ENCODE peak calls at places on chromosomes 5 and 9, in six cellular contexts. Y is ovary, J is fibroblast of villous mesenchyme, T is body of pancreas, O is prostate gland, E is stomach. K is an unnamed sample.

GRCh38 chr5:160439205-160439600 is 17.5 kb downstream of the PTTG1 start:
- DNase-seq in J (peak), E (peak), T (peak), O (peak), Y (peak), K (peak)

GRCh38 chr5:121915765-121916164 is 46.0 kb upstream of the SRFBP1 start:
- DNase-seq in O (no peak), Y (no peak), J (no peak), E (no peak), T (no peak), K (no peak)

GRCh38 chr5:134477462-134478245 is 47.8 kb upstream of the JADE2 start:
- DNase-seq in T (no peak), E (no peak), Y (no peak), J (no peak), O (no peak), K (peak)

GRCh38 chr5:3428355-3428754 is 167.3 kb upstream of the IRX1 start:
- DNase-seq in E (no peak), O (no peak), J (no peak), T (no peak), Y (no peak), K (no peak)

GRCh38 chr9:99895510-99895909 is 10.9 kb upstream of the STX17 start:
- DNase-seq in Y (no peak), O (no peak), T (no peak), E (no peak), J (no peak), K (no peak)

GRCh38 chr5:145780961-145781360 is 54.2 kb downstream of the PRELID2 start:
- DNase-seq in T (no peak), O (no peak), J (no peak), Y (no peak), E (no peak), K (no peak)

GRCh38 chr5:35900997-35901396 is 37.4 kb downstream of the CAPSL start:
- DNase-seq in Y (no peak), E (no peak), O (no peak), T (no peak), J (no peak), K (no peak)

GRCh38 chr5:123151227-123151951 is 62.3 kb downstream of the PRDM6 start:
- DNase-seq in O (no peak), Y (no peak), J (no peak), T (no peak), E (no peak), K (no peak)

GRCh38 chr5:176821441-176821840 is 11.1 kb downstream of the UNC5A start:
- DNase-seq in J (no peak), E (no peak), Y (no peak), O (no peak), T (no peak), K (no peak)

GRCh38 chr9:37575921-37576721 is at the start of gene FBXO10:
- DNase-seq in O (peak), T (peak), E (peak), J (peak), Y (peak), K (peak)

GRCh38 chr5:113181409-113181808 is 204.8 kb downstream of the DCP2 start:
- DNase-seq in J (no peak), E (no peak), O (no peak), Y (no peak), T (no peak), K (no peak)

GRCh38 chr9:79969383-79969782 is 397.6 kb downstream of the TLE4 start:
- DNase-seq in E (peak), T (no peak), J (no peak), O (no peak), Y (no peak), K (no peak)

GRCh38 chr9:91500509-91501011 is 76.9 kb upstream of the NFIL3 start:
- DNase-seq in E (no peak), T (no peak), J (peak), O (no peak), Y (peak), K (no peak)

GRCh38 chr9:111843971-111844370 is 49.2 kb upstream of the SHOC1 start:
- DNase-seq in Y (no peak), O (no peak), T (no peak), J (no peak), E (no peak), K (no peak)

GRCh38 chr9:20209421-20210340 is 412.6 kb downstream of the MLLT3 start:
- DNase-seq in O (no peak), E (no peak), J (no peak), T (no peak), Y (no peak), K (no peak)

GRCh38 chr5:127505819-127506218 is 11.6 kb upstream of the PRRC1 start:
- DNase-seq in O (no peak), J (no peak), T (no peak), Y (no peak), E (no peak), K (no peak)

GRCh38 chr9:130837002-130837511 is 2.0 kb downstream of the ABL1 start:
- DNase-seq in O (no peak), T (no peak), Y (no peak), J (peak), E (no peak), K (no peak)

GRCh38 chr9:90331826-90332575 is 310.6 kb downstream of the DIRAS2 start:
- DNase-seq in E (no peak), O (no peak), T (no peak), J (peak), Y (no peak), K (no peak)

GRCh38 chr5:113112435-113112834 is 135.8 kb downstream of the DCP2 start:
- DNase-seq in T (peak), J (no peak), E (no peak), O (no peak), Y (no peak), K (no peak)

GRCh38 chr9:530681-531080 is 310.8 kb upstream of the DMRT1 start:
- DNase-seq in Y (no peak), O (peak), T (peak), J (no peak), E (no peak), K (no peak)

GRCh38 chr9:107309271-107309670 is 26.2 kb downstream of the RAD23B start:
- DNase-seq in E (no peak), Y (no peak), O (no peak), T (no peak), J (no peak), K (no peak)

GRCh38 chr9:87857141-87857947 is 25.3 kb upstream of the SPATA31E1 start:
- DNase-seq in E (no peak), J (no peak), Y (no peak), O (no peak), T (no peak), K (no peak)

GRCh38 chr5:128538249-128539037 is 398 bp upstream of the FBN2 start:
- DNase-seq in J (peak), T (peak), O (peak), E (no peak), Y (peak), K (no peak)

GRCh38 chr9:133113928-133114351 is 7.1 kb downstream of the RALGDS start:
- DNase-seq in T (no peak), J (no peak), E (no peak), O (no peak), Y (no peak), K (peak)

GRCh38 chr5:139147743-139148079 is 50.5 kb downstream of the SIL1 start:
- DNase-seq in J (peak), E (peak), O (peak), T (peak), Y (peak), K (peak)

GRCh38 chr5:10745133-10745532 is 15.9 kb downstream of the DAP start:
- DNase-seq in E (no peak), Y (no peak), J (peak), T (no peak), O (no peak), K (no peak)

GRCh38 chr5:175491223-175491622 is 12.9 kb downstream of the SFXN1 start:
- DNase-seq in O (no peak), T (no peak), Y (no peak), E (no peak), J (no peak), K (no peak)

GRCh38 chr5:141825836-141826560 is 52.2 kb downstream of the PCDH1 start:
- DNase-seq in O (no peak), E (no peak), J (peak), Y (no peak), T (no peak), K (no peak)

GRCh38 chr9:86754581-86754980 is 192.7 kb downstream of the GAS1 start:
- DNase-seq in O (no peak), E (no peak), J (no peak), T (no peak), Y (no peak), K (no peak)

GRCh38 chr9:115986508-115986907 is 167.1 kb upstream of the PAPPA start:
- DNase-seq in Y (no peak), E (no peak), O (no peak), J (peak), T (no peak), K (no peak)

GRCh38 chr9:111965566-111966019 is 69.0 kb downstream of the UGCG start:
- DNase-seq in E (no peak), Y (no peak), J (peak), O (no peak), T (peak), K (no peak)

GRCh38 chr5:150065346-150065745 is 21.0 kb downstream of the CSF1R start:
- DNase-seq in Y (no peak), J (peak), O (no peak), T (peak), E (no peak), K (peak)

GRCh38 chr9:134163374-134164196 is 779 bp downstream of the RNU6ATAC start:
- DNase-seq in E (peak), Y (peak), O (peak), T (peak), J (peak), K (peak)

GRCh38 chr9:134161647-134162046 is 2.7 kb downstream of the RNU6ATAC start:
- DNase-seq in O (no peak), Y (no peak), E (no peak), T (no peak), J (no peak), K (no peak)

GRCh38 chr9:134162212-134162775 is 2.1 kb downstream of the RNU6ATAC start:
- DNase-seq in E (no peak), T (no peak), O (no peak), J (no peak), Y (no peak), K (no peak)

GRCh38 chr9:134164879-134165278 is 515 bp upstream of the RNU6ATAC start:
- DNase-seq in Y (no peak), O (no peak), E (no peak), J (no peak), T (no peak), K (no peak)

GRCh38 chr9:134162926-134163373 is 1.4 kb downstream of the RNU6ATAC start:
- DNase-seq in E (no peak), J (no peak), T (no peak), Y (no peak), O (no peak), K (no peak)
- H3K4me3 ChIP-seq in E (no peak), J (no peak), T (no peak), Y (no peak), O (no peak), K (no peak)

GRCh38 chr5:173075970-173076369 is 19.8 kb downstream of the CREBRF start:
- DNase-seq in T (no peak), Y (no peak), J (no peak), E (no peak), O (no peak), K (no peak)

GRCh38 chr5:173075137-173075868 is 19.2 kb downstream of the CREBRF start:
- DNase-seq in J (no peak), E (no peak), Y (no peak), O (no peak), T (no peak), K (no peak)

DNA sequence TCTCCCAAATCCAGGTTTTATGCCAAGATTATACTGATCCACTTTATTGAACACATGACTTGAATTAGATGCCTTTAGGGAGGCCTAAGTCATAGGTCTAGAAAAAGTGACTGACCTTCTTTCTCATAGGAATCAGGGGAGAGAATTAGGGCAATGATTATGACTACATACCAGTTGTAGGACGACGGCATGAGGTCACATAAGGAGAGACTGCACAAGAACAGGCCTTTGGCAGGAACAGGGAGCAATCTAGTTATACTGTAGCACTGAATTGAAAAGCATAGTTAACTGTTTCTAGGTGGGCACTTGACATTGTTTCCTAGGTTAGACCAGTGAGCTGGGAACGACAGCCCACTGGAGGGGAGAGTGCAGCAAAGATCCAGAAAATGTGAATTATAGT is 22.7 kb downstream of the CREBRF start:
- DNase-seq in T (no peak), O (no peak), Y (no peak), J (no peak), E (no peak), K (no peak)
- TF ChIP-seq CTCF in T (no peak), O (no peak), Y (no peak), J (no peak), E (no peak), K (no peak)

GRCh38 chr5:66142417-66142816 is 1.7 kb upstream of the SREK1 start:
- DNase-seq in E (no peak), J (no peak), T (no peak), O (no peak), Y (no peak), K (no peak)
- H3K4me3 ChIP-seq in E (no peak), J (no peak), T (no peak), O (no peak), Y (no peak), K (no peak)

DNA sequence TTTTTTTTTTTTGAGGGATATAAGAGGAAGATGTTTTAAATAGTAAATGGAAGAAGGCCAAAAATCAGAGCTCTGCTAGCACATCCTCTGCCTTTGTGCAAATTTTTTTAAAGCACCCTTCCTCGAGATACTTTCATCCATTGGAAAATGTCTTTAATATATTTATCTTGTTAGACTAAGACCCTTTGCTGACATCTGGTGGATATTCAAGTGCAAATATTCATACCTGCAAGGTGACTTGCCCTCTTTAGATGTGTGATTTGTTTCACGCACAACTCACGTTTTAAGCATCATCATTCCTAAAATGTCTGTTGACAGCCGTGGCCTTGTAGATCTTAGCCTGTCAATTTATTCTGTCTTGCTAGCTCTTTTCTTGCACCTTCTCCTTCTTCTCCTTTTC is 258.5 kb downstream of the AGTPBP1 start:
- DNase-seq in Y (no peak), E (no peak), J (no peak), T (no peak), O (no peak), K (no peak)
- TF ChIP-seq CTCF in Y (no peak), E (no peak), J (no peak), T (peak), O (no peak), K (no peak)

GRCh38 chr5:159102294-159102934 is 2.7 kb upstream of the EBF1 start:
- DNase-seq in E (no peak), Y (no peak), J (no peak), T (no peak), O (no peak), K (no peak)
- H3K4me3 ChIP-seq in E (no peak), Y (no peak), J (no peak), T (no peak), O (no peak), K (no peak)

GRCh38 chr9:4030751-4031150 is 269.1 kb downstream of the GLIS3 start:
- DNase-seq in Y (no peak), O (no peak), J (no peak), T (no peak), E (no peak), K (no peak)
- TF ChIP-seq CTCF in Y (no peak), O (no peak), J (no peak), T (no peak), E (no peak), K (no peak)

GRCh38 chr5:93609756-93610155 is 26.7 kb downstream of the NR2F1 start:
- DNase-seq in O (no peak), J (no peak), T (no peak), E (no peak), Y (no peak), K (no peak)

GRCh38 chr5:93610581-93611167 is 27.7 kb downstream of the NR2F1 start:
- DNase-seq in T (no peak), E (no peak), Y (no peak), O (no peak), J (no peak), K (no peak)

GRCh38 chr5:93607367-93608258 is 24.6 kb downstream of the NR2F1 start:
- DNase-seq in T (peak), J (peak), O (no peak), Y (peak), E (no peak), K (no peak)

GRCh38 chr5:93611900-93612898 is 29.2 kb downstream of the NR2F1 start:
- DNase-seq in E (no peak), Y (peak), J (no peak), T (no peak), O (no peak), K (no peak)

GRCh38 chr5:93611510-93611899 is 28.5 kb downstream of the NR2F1 start:
- DNase-seq in J (no peak), Y (no peak), O (no peak), T (no peak), E (no peak), K (no peak)
- H3K4me3 ChIP-seq in J (no peak), Y (no peak), O (no peak), T (no peak), E (peak), K (no peak)

DNA sequence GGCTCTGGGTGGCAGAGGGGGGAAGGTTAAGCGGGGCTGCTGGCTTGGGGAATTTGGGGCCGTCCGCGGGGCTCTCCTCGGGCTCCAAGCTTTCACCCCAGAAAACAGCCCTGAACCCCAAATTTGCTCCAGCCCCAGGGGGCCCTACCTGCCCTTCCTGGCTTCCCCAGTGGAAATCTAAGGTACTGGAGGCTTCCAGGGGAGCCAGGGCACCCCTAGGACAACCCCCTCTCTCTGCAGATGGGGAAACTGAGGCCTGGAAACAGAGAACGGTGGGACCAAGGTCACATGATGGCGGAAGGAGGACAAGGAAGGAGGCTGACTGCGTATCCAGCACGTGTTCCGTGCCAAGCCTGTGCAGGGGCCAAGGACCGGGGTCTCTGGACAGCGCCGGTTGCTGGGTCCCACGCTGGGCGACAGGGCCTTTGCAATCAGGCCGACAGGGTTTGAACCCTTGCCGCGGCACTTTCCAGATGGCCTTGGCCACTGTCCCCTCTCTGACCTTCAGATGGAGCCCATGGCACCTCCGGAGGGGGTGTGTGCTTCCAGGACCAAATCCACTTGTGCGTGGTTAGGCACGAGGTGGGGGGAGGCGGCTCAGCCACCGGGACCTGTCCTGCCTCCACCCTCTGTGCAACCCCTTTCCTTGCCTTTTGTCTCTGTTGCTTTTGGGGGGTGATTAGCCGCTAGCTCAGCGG is 183.1 kb downstream of the C9orf50 start:
- DNase-seq in E (no peak), T (no peak), O (no peak), J (no peak), Y (peak), K (no peak)
- TF ChIP-seq CTCF in E (no peak), T (no peak), O (no peak), J (no peak), Y (no peak), K (no peak)